ENCODE peak calls at places on chromosome 17, in ten cellular contexts. One of them, this sample, is unnamed.

GRCh38 chr17:46193246-46193625 is at the start of gene KANSL1:
- DNase-seq in body of pancreas: peak; percentile 88
- DNase-seq in hepatocyte: peak; percentile 98
- DNase-seq in IMR-90: peak; percentile 87
- DNase-seq in tibial artery: peak; percentile 93
- DNase-seq in breast epithelium: peak; percentile 80
- DNase-seq in HL-60: peak; percentile 82
- DNase-seq in brain microvascular endothelial cell: peak; percentile 68
- DNase-seq in gastrocnemius medialis: peak; percentile 83
- DNase-seq in tibial nerve: peak; percentile 64
- DNase-seq in this sample: peak; percentile 41

GRCh38 chr17:39551879-39552278 is 55.8 kb downstream of the NEUROD2 start:
- DNase-seq in body of pancreas: no peak
- DNase-seq in hepatocyte: no peak
- DNase-seq in IMR-90: peak; percentile 42
- DNase-seq in tibial artery: no peak
- DNase-seq in breast epithelium: no peak
- DNase-seq in HL-60: no peak
- DNase-seq in brain microvascular endothelial cell: peak; percentile 27
- DNase-seq in gastrocnemius medialis: no peak
- DNase-seq in tibial nerve: no peak
- DNase-seq in this sample: no peak

GRCh38 chr17:10120749-10121148 is 77.7 kb downstream of the GAS7 start:
- DNase-seq in body of pancreas: no peak
- DNase-seq in hepatocyte: no peak
- DNase-seq in IMR-90: peak; percentile 69
- DNase-seq in tibial artery: no peak
- DNase-seq in breast epithelium: no peak
- DNase-seq in HL-60: no peak
- DNase-seq in brain microvascular endothelial cell: no peak
- DNase-seq in gastrocnemius medialis: no peak
- DNase-seq in tibial nerve: no peak
- DNase-seq in this sample: no peak

GRCh38 chr17:45147581-45148182 is 593 bp upstream of the HEXIM1 start:
- DNase-seq in body of pancreas: peak; percentile 80
- DNase-seq in hepatocyte: peak; percentile 91
- DNase-seq in IMR-90: peak; percentile 97
- DNase-seq in tibial artery: peak; percentile 90
- DNase-seq in breast epithelium: peak; percentile 78
- DNase-seq in HL-60: peak; percentile 95
- DNase-seq in brain microvascular endothelial cell: peak; percentile 86
- DNase-seq in gastrocnemius medialis: peak; percentile 72
- DNase-seq in tibial nerve: peak; percentile 66
- DNase-seq in this sample: no peak

GRCh38 chr17:66707051-66707450 is 127.9 kb upstream of the CACNG5 start:
- DNase-seq in body of pancreas: no peak
- DNase-seq in hepatocyte: no peak
- DNase-seq in IMR-90: no peak
- DNase-seq in tibial artery: no peak
- DNase-seq in breast epithelium: no peak
- DNase-seq in HL-60: no peak
- DNase-seq in brain microvascular endothelial cell: no peak
- DNase-seq in gastrocnemius medialis: no peak
- DNase-seq in tibial nerve: no peak
- DNase-seq in this sample: no peak

GRCh38 chr17:19381741-19382444 is 3.6 kb downstream of the MAPK7 start:
- DNase-seq in body of pancreas: no peak
- DNase-seq in hepatocyte: no peak
- DNase-seq in IMR-90: no peak
- DNase-seq in tibial artery: peak; percentile 61
- DNase-seq in breast epithelium: no peak
- DNase-seq in HL-60: no peak
- DNase-seq in brain microvascular endothelial cell: no peak
- DNase-seq in gastrocnemius medialis: no peak
- DNase-seq in tibial nerve: no peak
- DNase-seq in this sample: no peak

GRCh38 chr17:37118738-37119137 is 170.0 kb downstream of the AATF start:
- DNase-seq in body of pancreas: no peak
- DNase-seq in hepatocyte: no peak
- DNase-seq in IMR-90: no peak
- DNase-seq in tibial artery: no peak
- DNase-seq in breast epithelium: no peak
- DNase-seq in HL-60: no peak
- DNase-seq in brain microvascular endothelial cell: no peak
- DNase-seq in gastrocnemius medialis: no peak
- DNase-seq in tibial nerve: no peak
- DNase-seq in this sample: no peak

GRCh38 chr17:28333083-28333746 is 2.1 kb downstream of the IFT20 start:
- DNase-seq in body of pancreas: peak; percentile 6
- DNase-seq in hepatocyte: no peak
- DNase-seq in IMR-90: peak; percentile 53
- DNase-seq in tibial artery: no peak
- DNase-seq in breast epithelium: no peak
- DNase-seq in HL-60: no peak
- DNase-seq in brain microvascular endothelial cell: no peak
- DNase-seq in gastrocnemius medialis: no peak
- DNase-seq in tibial nerve: no peak
- DNase-seq in this sample: no peak

DNA sequence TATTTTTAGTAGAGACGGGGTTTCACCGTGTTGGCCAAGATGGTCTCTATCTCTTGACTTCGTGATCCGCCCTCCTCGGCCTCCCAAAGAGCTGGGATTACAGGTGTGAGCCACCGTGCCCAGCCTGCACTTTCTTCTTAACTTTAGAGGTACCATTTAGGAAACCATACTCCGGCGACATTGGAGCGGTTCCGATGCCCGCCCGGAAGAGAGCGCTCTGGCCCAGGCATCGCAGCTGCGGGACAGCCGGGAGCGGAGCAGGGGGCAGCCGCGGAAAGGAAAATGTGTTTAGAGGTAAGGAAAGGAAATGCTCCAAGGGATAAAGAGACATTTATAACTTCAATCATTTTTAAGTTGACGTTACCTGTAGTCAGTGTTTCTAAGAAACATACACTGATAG is 6.0 kb upstream of the HS3ST3B1 start:
- DNase-seq in body of pancreas: no peak
- DNase-seq in hepatocyte: no peak
- DNase-seq in IMR-90: no peak
- DNase-seq in tibial artery: no peak
- DNase-seq in breast epithelium: no peak
- DNase-seq in HL-60: no peak
- DNase-seq in brain microvascular endothelial cell: no peak
- DNase-seq in gastrocnemius medialis: no peak
- DNase-seq in tibial nerve: no peak
- DNase-seq in this sample: no peak
- H3K27ac ChIP-seq in body of pancreas: no peak overlapping the region
- H3K27ac ChIP-seq in hepatocyte: no peak overlapping the region
- H3K27ac ChIP-seq in IMR-90: no peak overlapping the region
- H3K27ac ChIP-seq in tibial artery: no peak overlapping the region
- H3K27ac ChIP-seq in breast epithelium: no peak overlapping the region
- H3K27ac ChIP-seq in HL-60: no peak overlapping the region
- H3K27ac ChIP-seq in brain microvascular endothelial cell: no peak overlapping the region
- H3K27ac ChIP-seq in gastrocnemius medialis: no peak overlapping the region
- H3K27ac ChIP-seq in tibial nerve: no peak overlapping the region
- H3K27ac ChIP-seq in this sample: no peak overlapping the region

GRCh38 chr17:48059125-48059668 is 11.0 kb downstream of the NFE2L1 start:
- DNase-seq in body of pancreas: no peak
- DNase-seq in hepatocyte: no peak
- DNase-seq in IMR-90: no peak
- DNase-seq in tibial artery: no peak
- DNase-seq in breast epithelium: no peak
- DNase-seq in HL-60: no peak
- DNase-seq in brain microvascular endothelial cell: no peak
- DNase-seq in gastrocnemius medialis: no peak
- DNase-seq in tibial nerve: no peak
- DNase-seq in this sample: no peak

GRCh38 chr17:48060249-48060648 is 12.1 kb downstream of the NFE2L1 start:
- DNase-seq in body of pancreas: no peak
- DNase-seq in hepatocyte: no peak
- DNase-seq in IMR-90: no peak
- DNase-seq in tibial artery: no peak
- DNase-seq in breast epithelium: no peak
- DNase-seq in HL-60: no peak
- DNase-seq in brain microvascular endothelial cell: no peak
- DNase-seq in gastrocnemius medialis: no peak
- DNase-seq in tibial nerve: no peak
- DNase-seq in this sample: no peak

GRCh38 chr17:48064638-48065037 is 16.5 kb downstream of the NFE2L1 start:
- DNase-seq in body of pancreas: no peak
- DNase-seq in hepatocyte: no peak
- DNase-seq in IMR-90: no peak
- DNase-seq in tibial artery: no peak
- DNase-seq in breast epithelium: no peak
- DNase-seq in HL-60: no peak
- DNase-seq in brain microvascular endothelial cell: no peak
- DNase-seq in gastrocnemius medialis: peak; percentile 70
- DNase-seq in tibial nerve: no peak
- DNase-seq in this sample: no peak

GRCh38 chr17:48058393-48059124 is 10.4 kb downstream of the NFE2L1 start:
- DNase-seq in body of pancreas: no peak
- DNase-seq in hepatocyte: no peak
- DNase-seq in IMR-90: no peak
- DNase-seq in tibial artery: no peak
- DNase-seq in breast epithelium: no peak
- DNase-seq in HL-60: no peak
- DNase-seq in brain microvascular endothelial cell: no peak
- DNase-seq in gastrocnemius medialis: no peak
- DNase-seq in tibial nerve: no peak
- DNase-seq in this sample: no peak

GRCh38 chr17:48062273-48062672 is 14.1 kb downstream of the NFE2L1 start:
- DNase-seq in body of pancreas: no peak
- DNase-seq in hepatocyte: no peak
- DNase-seq in IMR-90: no peak
- DNase-seq in tibial artery: no peak
- DNase-seq in breast epithelium: no peak
- DNase-seq in HL-60: no peak
- DNase-seq in brain microvascular endothelial cell: no peak
- DNase-seq in gastrocnemius medialis: no peak
- DNase-seq in tibial nerve: no peak
- DNase-seq in this sample: no peak
- H3K27ac ChIP-seq in body of pancreas: no peak overlapping the region
- H3K27ac ChIP-seq in hepatocyte: no peak overlapping the region
- H3K27ac ChIP-seq in IMR-90: no peak overlapping the region
- H3K27ac ChIP-seq in tibial artery: no peak overlapping the region
- H3K27ac ChIP-seq in breast epithelium: no peak overlapping the region
- H3K27ac ChIP-seq in HL-60: no peak overlapping the region
- H3K27ac ChIP-seq in brain microvascular endothelial cell: no peak overlapping the region
- H3K27ac ChIP-seq in gastrocnemius medialis: peak overlapping the region; percentile 97
- H3K27ac ChIP-seq in tibial nerve: no peak overlapping the region
- H3K27ac ChIP-seq in this sample: peak overlapping the region; percentile 34

GRCh38 chr17:68255731-68256538 is 8.1 kb downstream of the AMZ2 start:
- DNase-seq in body of pancreas: no peak
- DNase-seq in hepatocyte: no peak
- DNase-seq in IMR-90: no peak
- DNase-seq in tibial artery: no peak
- DNase-seq in breast epithelium: no peak
- DNase-seq in HL-60: no peak
- DNase-seq in brain microvascular endothelial cell: no peak
- DNase-seq in gastrocnemius medialis: no peak
- DNase-seq in tibial nerve: no peak
- DNase-seq in this sample: no peak

GRCh38 chr17:68255151-68255550 is 7.3 kb downstream of the AMZ2 start:
- DNase-seq in body of pancreas: no peak
- DNase-seq in hepatocyte: no peak
- DNase-seq in IMR-90: no peak
- DNase-seq in tibial artery: no peak
- DNase-seq in breast epithelium: no peak
- DNase-seq in HL-60: no peak
- DNase-seq in brain microvascular endothelial cell: no peak
- DNase-seq in gastrocnemius medialis: no peak
- DNase-seq in tibial nerve: no peak
- DNase-seq in this sample: no peak

GRCh38 chr17:68257924-68258323 is 10.1 kb downstream of the AMZ2 start:
- DNase-seq in body of pancreas: no peak
- DNase-seq in hepatocyte: no peak
- DNase-seq in IMR-90: peak; percentile 13
- DNase-seq in tibial artery: no peak
- DNase-seq in breast epithelium: no peak
- DNase-seq in HL-60: no peak
- DNase-seq in brain microvascular endothelial cell: no peak
- DNase-seq in gastrocnemius medialis: no peak
- DNase-seq in tibial nerve: no peak
- DNase-seq in this sample: no peak

DNA sequence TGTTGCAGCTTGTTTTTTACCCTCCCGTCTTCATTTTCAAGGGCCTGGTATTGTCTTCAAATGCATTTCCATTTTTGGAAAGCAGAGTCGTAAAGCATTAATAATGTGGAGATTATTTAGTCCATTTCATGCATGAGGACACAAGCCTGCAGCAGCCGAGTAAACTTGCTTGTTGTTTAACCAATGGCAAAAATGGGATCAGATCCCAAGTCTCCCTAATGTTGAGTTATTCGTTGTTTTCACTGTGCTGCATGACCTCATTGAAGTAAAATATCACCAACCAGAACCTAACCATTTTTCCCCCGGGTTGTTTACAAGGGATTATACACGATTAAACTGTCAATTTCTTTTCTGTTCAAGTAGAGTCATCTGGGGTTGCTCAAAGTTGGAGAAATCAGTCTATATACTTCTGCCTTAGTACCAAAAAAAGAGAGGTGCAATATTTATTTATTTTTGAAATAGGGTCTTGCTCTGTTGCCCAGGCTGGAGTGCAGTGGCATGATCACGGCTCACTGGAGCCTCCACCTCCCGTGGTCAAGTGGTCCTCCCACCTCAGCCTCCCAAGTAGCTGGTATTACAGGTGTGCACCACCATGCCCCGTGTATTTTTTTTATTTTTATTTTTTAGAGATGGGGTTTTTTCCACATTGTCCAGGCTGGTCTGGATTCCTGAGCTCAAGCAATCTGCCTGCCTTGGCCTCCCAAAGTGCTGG is 12.4 kb downstream of the AMZ2 start:
- DNase-seq in body of pancreas: no peak
- DNase-seq in hepatocyte: no peak
- DNase-seq in IMR-90: no peak
- DNase-seq in tibial artery: no peak
- DNase-seq in breast epithelium: no peak
- DNase-seq in HL-60: no peak
- DNase-seq in brain microvascular endothelial cell: no peak
- DNase-seq in gastrocnemius medialis: no peak
- DNase-seq in tibial nerve: no peak
- DNase-seq in this sample: no peak
- H3K27ac ChIP-seq in body of pancreas: no peak overlapping the region
- H3K27ac ChIP-seq in hepatocyte: no peak overlapping the region
- H3K27ac ChIP-seq in IMR-90: no peak overlapping the region
- H3K27ac ChIP-seq in tibial artery: no peak overlapping the region
- H3K27ac ChIP-seq in breast epithelium: no peak overlapping the region
- H3K27ac ChIP-seq in HL-60: no peak overlapping the region
- H3K27ac ChIP-seq in brain microvascular endothelial cell: no peak overlapping the region
- H3K27ac ChIP-seq in gastrocnemius medialis: peak overlapping the region; percentile 50
- H3K27ac ChIP-seq in tibial nerve: peak overlapping the region; percentile 66
- H3K27ac ChIP-seq in this sample: no peak overlapping the region

DNA sequence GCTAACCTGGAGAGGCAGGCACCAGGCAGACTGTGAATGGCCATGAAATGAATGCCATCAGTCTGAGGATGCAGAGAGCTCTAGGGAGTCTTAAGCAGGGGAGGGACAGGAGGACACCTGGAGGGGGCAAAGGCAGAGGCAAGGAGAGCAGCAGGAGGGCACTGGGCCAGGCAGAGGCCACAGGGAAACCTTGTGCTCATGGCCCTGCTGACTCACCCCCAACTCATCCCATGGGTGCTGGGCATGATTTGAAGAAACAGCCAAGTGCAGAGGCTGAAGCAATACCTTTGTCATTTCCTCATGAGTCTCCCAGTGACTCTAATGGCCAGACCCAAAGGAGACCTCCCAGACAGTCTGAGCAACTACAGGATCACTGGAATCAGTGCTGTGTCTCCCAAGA is 141.4 kb downstream of the TMEM132E start:
- DNase-seq in body of pancreas: no peak
- DNase-seq in hepatocyte: no peak
- DNase-seq in IMR-90: no peak
- DNase-seq in tibial artery: no peak
- DNase-seq in breast epithelium: peak; percentile 23
- DNase-seq in HL-60: no peak
- DNase-seq in brain microvascular endothelial cell: no peak
- DNase-seq in gastrocnemius medialis: no peak
- DNase-seq in tibial nerve: no peak
- DNase-seq in this sample: no peak
- H3K27ac ChIP-seq in body of pancreas: no peak overlapping the region
- H3K27ac ChIP-seq in hepatocyte: no peak overlapping the region
- H3K27ac ChIP-seq in IMR-90: no peak overlapping the region
- H3K27ac ChIP-seq in tibial artery: no peak overlapping the region
- H3K27ac ChIP-seq in breast epithelium: peak overlapping the region; percentile 86
- H3K27ac ChIP-seq in HL-60: no peak overlapping the region
- H3K27ac ChIP-seq in brain microvascular endothelial cell: no peak overlapping the region
- H3K27ac ChIP-seq in gastrocnemius medialis: no peak overlapping the region
- H3K27ac ChIP-seq in tibial nerve: no peak overlapping the region
- H3K27ac ChIP-seq in this sample: no peak overlapping the region

This sample was measured in thoracic aorta.